ENCODE peak calls at places on chromosomes 6 and 20, in four cellular contexts. One of them, this sample, is unnamed.

GRCh38 chr6:10175330-10175729 is 239.5 kb downstream of the TFAP2A start:
- DNase-seq in HEK293T: no peak
- DNase-seq in GM12878: no peak
- DNase-seq in K562: no peak
- DNase-seq in this sample: no peak

GRCh38 chr6:25215881-25216280 is 63.3 kb upstream of the CARMIL1 start:
- DNase-seq in HEK293T: no peak
- DNase-seq in GM12878: no peak
- DNase-seq in K562: no peak
- DNase-seq in this sample: no peak

GRCh38 chr6:144062757-144063156 is 32.6 kb downstream of the SF3B5 start:
- DNase-seq in HEK293T: no peak
- DNase-seq in GM12878: no peak
- DNase-seq in K562: no peak
- DNase-seq in this sample: no peak

GRCh38 chr6:163248051-163248450 is 166.5 kb upstream of the QKI start:
- DNase-seq in HEK293T: no peak
- DNase-seq in GM12878: no peak
- DNase-seq in K562: no peak
- DNase-seq in this sample: no peak

GRCh38 chr6:12548526-12548925 is 168.0 kb upstream of the PHACTR1 start:
- DNase-seq in HEK293T: no peak
- DNase-seq in GM12878: no peak
- DNase-seq in K562: no peak
- DNase-seq in this sample: no peak

GRCh38 chr6:16752206-16752867 is 8.9 kb downstream of the ATXN1 start:
- DNase-seq in HEK293T: no peak
- DNase-seq in GM12878: no peak
- DNase-seq in K562: no peak
- DNase-seq in this sample: peak

GRCh38 chr20:53149652-53150205 is 177.6 kb downstream of the TSHZ2 start:
- DNase-seq in HEK293T: no peak
- DNase-seq in GM12878: no peak
- DNase-seq in K562: no peak
- DNase-seq in this sample: no peak

GRCh38 chr20:24337074-24337473 is 132.4 kb upstream of the SYNDIG1 start:
- DNase-seq in HEK293T: no peak
- DNase-seq in GM12878: no peak
- DNase-seq in K562: no peak
- DNase-seq in this sample: no peak

GRCh38 chr6:139114741-139115140 is 20.1 kb upstream of the HECA start:
- DNase-seq in HEK293T: no peak
- DNase-seq in GM12878: no peak
- DNase-seq in K562: no peak
- DNase-seq in this sample: no peak

GRCh38 chr6:108526739-108527174 is 34.0 kb upstream of the FOXO3 start:
- DNase-seq in HEK293T: peak
- DNase-seq in GM12878: no peak
- DNase-seq in K562: peak
- DNase-seq in this sample: peak

GRCh38 chr20:3786126-3786484 is 435 bp downstream of the CENPB start:
- DNase-seq in HEK293T: peak
- DNase-seq in GM12878: no peak
- DNase-seq in K562: no peak
- DNase-seq in this sample: no peak

GRCh38 chr6:106160189-106160588 is 74.1 kb downstream of the PRDM1 start:
- DNase-seq in HEK293T: no peak
- DNase-seq in GM12878: no peak
- DNase-seq in K562: no peak
- DNase-seq in this sample: no peak

GRCh38 chr6:124722479-124722878 is 239.8 kb upstream of the RNF217 start:
- DNase-seq in HEK293T: no peak
- DNase-seq in GM12878: no peak
- DNase-seq in K562: no peak
- DNase-seq in this sample: no peak

GRCh38 chr6:21800948-21801438 is 207.4 kb downstream of the SOX4 start:
- DNase-seq in HEK293T: peak
- DNase-seq in GM12878: no peak
- DNase-seq in K562: no peak
- DNase-seq in this sample: peak

GRCh38 chr6:12818324-12818723 is 101.8 kb downstream of the PHACTR1 start:
- DNase-seq in HEK293T: no peak
- DNase-seq in GM12878: no peak
- DNase-seq in K562: no peak
- DNase-seq in this sample: no peak

GRCh38 chr6:17098538-17098937 is 3.3 kb upstream of the STMND1 start:
- DNase-seq in HEK293T: no peak
- DNase-seq in GM12878: no peak
- DNase-seq in K562: no peak
- DNase-seq in this sample: no peak

GRCh38 chr6:109762769-109763450 is 71.8 kb downstream of the FIG4 start:
- DNase-seq in HEK293T: no peak
- DNase-seq in GM12878: no peak
- DNase-seq in K562: no peak
- DNase-seq in this sample: no peak

GRCh38 chr20:32320305-32320704 is 37.8 kb upstream of the ASXL1 start:
- DNase-seq in HEK293T: no peak
- DNase-seq in GM12878: no peak
- DNase-seq in K562: no peak
- DNase-seq in this sample: no peak

GRCh38 chr6:118815495-118815894 is 78.5 kb upstream of the ASF1A start:
- DNase-seq in HEK293T: no peak
- DNase-seq in GM12878: no peak
- DNase-seq in K562: no peak
- DNase-seq in this sample: no peak

GRCh38 chr6:160121558-160121957 is at the start of gene SLC22A1:
- DNase-seq in HEK293T: no peak
- DNase-seq in GM12878: no peak
- DNase-seq in K562: no peak
- DNase-seq in this sample: no peak

GRCh38 chr6:27505209-27506027 is 32.5 kb upstream of the ZNF184 start:
- DNase-seq in HEK293T: peak
- DNase-seq in GM12878: peak
- DNase-seq in K562: peak
- DNase-seq in this sample: peak

GRCh38 chr20:17936306-17936790 is 32.2 kb downstream of the SNX5 start:
- DNase-seq in HEK293T: no peak
- DNase-seq in GM12878: no peak
- DNase-seq in K562: no peak
- DNase-seq in this sample: no peak

GRCh38 chr20:23530937-23531567 is 37.2 kb downstream of the CST9L start:
- DNase-seq in HEK293T: no peak
- DNase-seq in GM12878: no peak
- DNase-seq in K562: no peak
- DNase-seq in this sample: no peak

GRCh38 chr6:26351544-26351953 is 13.4 kb upstream of the BTN3A2 start:
- DNase-seq in HEK293T: no peak
- DNase-seq in GM12878: no peak
- DNase-seq in K562: peak
- DNase-seq in this sample: peak

GRCh38 chr6:46116289-46116688 is 13.5 kb upstream of the ENPP4 start:
- DNase-seq in HEK293T: no peak
- DNase-seq in GM12878: no peak
- DNase-seq in K562: no peak
- DNase-seq in this sample: no peak

GRCh38 chr6:122494665-122495272 is 23.2 kb upstream of the SERINC1 start:
- DNase-seq in HEK293T: no peak
- DNase-seq in GM12878: no peak
- DNase-seq in K562: no peak
- DNase-seq in this sample: no peak

GRCh38 chr6:89313006-89313405 is 2.1 kb downstream of the GABRR2 start:
- DNase-seq in HEK293T: no peak
- DNase-seq in GM12878: no peak
- DNase-seq in K562: no peak
- DNase-seq in this sample: no peak

GRCh38 chr20:17210983-17211382 is 15.9 kb upstream of the PCSK2 start:
- DNase-seq in HEK293T: no peak
- DNase-seq in GM12878: no peak
- DNase-seq in K562: no peak
- DNase-seq in this sample: peak

DNA sequence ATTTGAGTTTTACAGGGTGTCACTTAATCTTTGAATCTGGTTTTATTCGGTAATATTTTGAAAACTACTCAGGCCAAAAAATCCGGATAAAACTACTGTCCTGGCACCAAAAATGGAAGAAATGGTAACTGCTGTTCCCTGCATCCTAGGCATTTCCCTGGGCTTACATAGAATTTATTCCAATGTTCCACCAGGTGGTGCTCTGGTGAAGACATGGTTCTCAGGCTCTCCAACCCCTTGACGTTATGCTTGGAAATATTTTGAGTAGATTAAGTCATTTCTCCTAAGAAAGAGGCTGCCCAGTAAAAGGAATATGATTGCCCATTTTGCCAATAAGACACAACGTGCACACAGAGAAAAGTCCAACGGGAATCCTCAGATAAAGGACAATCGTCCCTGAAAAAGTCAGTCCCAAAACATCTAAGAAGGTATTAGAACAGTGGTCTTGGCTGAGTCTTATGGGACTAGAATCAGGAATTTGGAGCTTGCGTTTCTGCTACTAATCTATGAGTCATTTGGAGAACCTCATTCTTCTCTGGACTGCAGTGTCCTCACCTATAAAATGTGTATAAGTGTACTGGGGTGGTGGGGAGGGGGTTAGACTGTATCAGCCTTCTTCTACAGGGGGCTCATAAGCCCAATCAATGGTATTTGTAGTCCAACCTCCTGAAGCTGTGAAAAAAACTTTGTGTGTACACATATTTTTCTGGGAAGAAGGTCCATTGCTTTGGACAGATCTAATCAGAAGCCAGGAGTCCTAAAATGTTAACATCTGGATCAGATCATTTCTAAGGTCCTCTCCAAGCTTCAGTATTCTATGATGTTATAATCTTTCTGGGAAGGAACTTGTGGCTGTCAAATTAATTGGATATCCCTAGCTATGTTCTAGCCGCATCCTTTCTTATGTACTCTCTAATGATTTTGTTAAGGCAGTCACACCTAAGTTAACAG is 131.0 kb upstream of the BMP2 start:
- DNase-seq in HEK293T: peak
- DNase-seq in GM12878: no peak
- DNase-seq in K562: no peak
- DNase-seq in this sample: peak
- TF ChIP-seq TARDBP in HEK293T: no peak
- TF ChIP-seq TARDBP in GM12878: no peak
- TF ChIP-seq TARDBP in K562: no peak
- TF ChIP-seq TARDBP in this sample: no peak

DNA sequence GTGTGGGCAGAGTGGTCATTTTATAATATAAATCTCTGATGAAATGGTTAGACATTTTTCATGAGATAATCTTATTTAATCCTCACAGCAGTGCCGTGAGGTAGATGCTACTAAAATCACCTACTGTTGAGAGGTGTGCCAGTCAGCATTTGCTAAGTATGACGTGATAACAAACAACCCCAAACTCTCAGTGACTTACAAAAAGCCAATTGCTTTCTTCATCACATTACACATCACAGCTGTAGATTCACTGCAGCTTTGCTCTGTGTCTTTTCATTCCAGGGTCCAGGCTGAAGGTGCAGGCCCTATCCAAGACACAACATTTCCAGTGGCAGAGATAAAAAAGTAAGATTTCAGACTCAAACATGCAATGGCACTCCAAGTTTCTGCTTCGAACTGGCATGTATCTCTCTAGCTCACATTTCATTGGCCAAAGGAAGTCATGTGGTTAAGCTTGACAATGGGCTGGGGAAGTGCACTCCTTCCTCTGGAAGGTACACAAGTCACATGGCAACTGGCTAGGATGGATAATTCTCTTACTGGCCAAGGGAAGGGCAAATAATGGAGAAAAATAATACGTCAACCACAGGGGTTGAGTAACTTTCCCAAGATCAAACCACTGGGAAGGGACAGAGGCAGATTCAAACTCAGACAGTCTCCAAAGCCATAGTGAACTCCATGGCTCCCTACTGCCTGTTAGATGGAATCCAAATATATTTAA is 69.5 kb upstream of the EPB41L1 start:
- DNase-seq in HEK293T: no peak
- DNase-seq in GM12878: no peak
- DNase-seq in K562: no peak
- DNase-seq in this sample: peak
- TF ChIP-seq SP1 in HEK293T: no peak
- TF ChIP-seq SP1 in GM12878: no peak
- TF ChIP-seq SP1 in K562: no peak
- TF ChIP-seq SP1 in this sample: no peak

GRCh38 chr6:51013376-51013775 is 194.7 kb downstream of the TFAP2B start:
- DNase-seq in HEK293T: no peak
- DNase-seq in GM12878: no peak
- DNase-seq in K562: no peak
- DNase-seq in this sample: no peak
- TF ChIP-seq TARDBP in HEK293T: no peak
- TF ChIP-seq TARDBP in GM12878: no peak
- TF ChIP-seq TARDBP in K562: no peak
- TF ChIP-seq TARDBP in this sample: no peak

GRCh38 chr6:129342243-129342642 is 367.7 kb downstream of the ARHGAP18 start:
- DNase-seq in HEK293T: no peak
- DNase-seq in GM12878: no peak
- DNase-seq in K562: no peak
- DNase-seq in this sample: no peak
- TF ChIP-seq SP1 in HEK293T: no peak
- TF ChIP-seq SP1 in GM12878: no peak
- TF ChIP-seq SP1 in K562: no peak
- TF ChIP-seq SP1 in this sample: no peak

DNA sequence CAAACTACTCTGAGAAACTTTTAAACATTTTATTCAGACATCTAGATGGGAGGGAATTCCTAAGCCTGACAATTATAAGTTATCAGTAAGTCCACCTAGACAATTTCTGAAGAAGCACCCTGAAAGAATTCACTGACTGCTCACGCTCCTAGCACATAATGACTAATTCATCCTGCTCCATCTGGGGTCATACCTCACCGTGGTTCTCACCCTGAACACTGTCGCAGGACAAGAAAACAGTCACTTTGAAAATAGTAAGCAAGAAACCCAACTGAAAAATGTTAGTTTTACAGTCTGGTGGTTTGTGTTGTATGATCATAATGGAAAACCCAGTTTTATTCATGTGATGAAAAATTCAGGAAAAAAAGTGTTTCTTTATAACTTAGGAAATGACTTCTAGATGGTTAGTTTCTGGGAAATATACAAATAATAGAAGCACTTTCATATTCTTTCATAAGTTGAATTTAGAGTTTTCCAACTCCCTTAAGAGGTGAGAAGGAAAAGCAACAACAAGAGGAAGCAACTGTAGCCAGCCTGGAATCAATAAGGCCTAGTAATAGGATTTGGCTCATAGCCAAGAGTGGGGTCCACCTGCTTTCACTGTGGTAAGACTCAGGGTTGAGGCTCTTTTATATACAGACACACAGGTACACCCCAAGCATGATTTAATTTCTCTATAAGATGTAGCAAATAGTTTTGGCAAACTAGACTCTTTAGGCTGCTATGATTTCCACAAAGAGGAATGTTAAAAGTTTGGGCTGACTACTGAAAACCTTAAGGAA is 94.1 kb downstream of the HIVEP2 start:
- DNase-seq in HEK293T: no peak
- DNase-seq in GM12878: peak
- DNase-seq in K562: no peak
- DNase-seq in this sample: no peak
- TF ChIP-seq TARDBP in HEK293T: no peak
- TF ChIP-seq TARDBP in GM12878: no peak
- TF ChIP-seq TARDBP in K562: no peak
- TF ChIP-seq TARDBP in this sample: no peak

GRCh38 chr6:37525460-37526357 is 26.0 kb upstream of the CCDC167 start:
- DNase-seq in HEK293T: peak
- DNase-seq in GM12878: no peak
- DNase-seq in K562: peak
- DNase-seq in this sample: no peak
- TF ChIP-seq SP1 in HEK293T: no peak
- TF ChIP-seq SP1 in GM12878: no peak
- TF ChIP-seq SP1 in K562: no peak
- TF ChIP-seq SP1 in this sample: no peak

This sample was measured in HepG2.